ENCODE peak calls at places on chromosomes 2 and 18, in ten cellular contexts. H is HFF-Myc; O is NCI-H2171; W is NCI-H1048; C is stimulated activated naive B cell treated with anti-CD40 and anti-IgM and Interleukin-4, amounts not matched to agents 10 μg/mL and 1 μg/mL and 100 μg/mL, for 72 hours; D is keratinocyte; V is iris pigment epithelial cell; T is NCI-H1436 treated with DMSO at 0.1 percent for 48 hours; B is choroid plexus epithelial cell; N is endodermal cell. X is an unnamed sample.

GRCh38 chr2:241230435-241230834 is 42.0 kb downstream of the ANO7 start:
- DNase-seq in V (no peak), N (no peak), C (no peak), D (no peak), B (no peak), H (no peak), W (no peak), T (no peak), O (no peak), X (no peak)

GRCh38 chr2:23524261-23524706 is 139.3 kb downstream of the KLHL29 start:
- DNase-seq in H (peak; percentile 33), D (peak; percentile 17), O (no peak), T (no peak), W (no peak), V (peak; percentile 40), C (no peak), B (no peak), N (no peak), X (peak; percentile 48)

GRCh38 chr2:46134531-46135229 is 162.5 kb upstream of the EPAS1 start:
- DNase-seq in C (no peak), W (no peak), D (peak; percentile 36), H (no peak), B (peak; percentile 77), V (peak; percentile 50), O (peak; percentile 81), T (no peak), N (no peak), X (peak; percentile 0)

GRCh38 chr2:188678921-188679320 is 295.3 kb upstream of the COL3A1 start:
- DNase-seq in C (no peak), V (peak; percentile 91), W (no peak), O (no peak), H (no peak), D (no peak), B (peak; percentile 90), T (no peak), N (no peak), X (no peak)

GRCh38 chr2:146527166-146527565 is 1317.7 kb upstream of the ACVR2A start:
- DNase-seq in B (peak; percentile 10), T (no peak), H (no peak), W (no peak), O (no peak), D (no peak), V (peak; percentile 33), N (no peak), C (no peak), X (no peak)

GRCh38 chr2:225463449-225463848 is 63.9 kb downstream of the NYAP2 start:
- DNase-seq in C (no peak), N (no peak), D (no peak), H (no peak), B (no peak), O (no peak), V (no peak), W (no peak), T (no peak), X (no peak)

GRCh38 chr18:25350561-25351201 is 1.3 kb downstream of the ZNF521 start:
- DNase-seq in V (peak; percentile 42), B (peak; percentile 52), N (peak; percentile 56), O (no peak), H (no peak), D (no peak), T (no peak), C (no peak), W (no peak), X (no peak)

GRCh38 chr18:61034581-61034980 is 298.6 kb upstream of the CDH20 start:
- DNase-seq in D (no peak), C (no peak), W (no peak), T (no peak), V (no peak), H (no peak), N (no peak), B (no peak), O (no peak), X (no peak)

GRCh38 chr2:47033102-47033880 is 117.7 kb upstream of the MCFD2 start:
- DNase-seq in C (no peak), O (peak; percentile 10), N (peak; percentile 61), T (no peak), B (peak; percentile 19), W (no peak), H (no peak), V (no peak), D (no peak), X (no peak)

GRCh38 chr18:5542393-5543035 is 1.3 kb downstream of the EPB41L3 start:
- DNase-seq in W (no peak), V (no peak), C (no peak), H (peak; percentile 30), T (no peak), B (peak; percentile 48), D (no peak), O (peak; percentile 25), N (peak; percentile 79), X (no peak)

GRCh38 chr2:170201262-170201661 is 23.3 kb downstream of the MYO3B start:
- DNase-seq in W (no peak), O (no peak), N (no peak), V (no peak), C (no peak), T (no peak), D (no peak), H (no peak), B (no peak), X (peak; percentile 49)

GRCh38 chr2:20609349-20609994 is 41.4 kb downstream of the HS1BP3 start:
- DNase-seq in C (no peak), B (peak; percentile 72), H (no peak), N (peak; percentile 39), W (no peak), V (peak; percentile 53), D (no peak), T (peak; percentile 42), O (peak; percentile 88), X (no peak)

GRCh38 chr2:54122939-54123338 is 7.5 kb downstream of the ACYP2 start:
- DNase-seq in D (peak; percentile 41), O (no peak), H (peak; percentile 32), W (no peak), N (no peak), T (no peak), V (peak; percentile 61), B (peak; percentile 60), C (no peak), X (no peak)

GRCh38 chr2:165952085-165952484 is 1.5 kb downstream of the TTC21B start:
- DNase-seq in N (no peak), W (no peak), V (no peak), O (no peak), H (no peak), T (no peak), D (no peak), B (no peak), C (no peak), X (no peak)

GRCh38 chr2:144950874-144951560 is 431.1 kb upstream of the ZEB2 start:
- DNase-seq in D (no peak), O (no peak), C (no peak), V (peak; percentile 81), T (no peak), N (no peak), W (no peak), H (no peak), B (peak; percentile 95), X (no peak)

GRCh38 chr2:37629529-37629928 is 41.9 kb downstream of the CDC42EP3 start:
- DNase-seq in B (peak; percentile 55), H (no peak), C (no peak), O (no peak), D (no peak), N (no peak), W (no peak), T (no peak), V (peak; percentile 70), X (no peak)

GRCh38 chr18:34801769-34802168 is 91.7 kb downstream of the DTNA start:
- DNase-seq in T (no peak), O (no peak), N (no peak), C (no peak), V (peak; percentile 50), W (no peak), D (no peak), H (peak; percentile 22), B (peak; percentile 76), X (no peak)

X was measured in NCI-H526.